ENCODE peak calls at places on chromosomes 16 and 17, in six cellular contexts. T is SK-N-SH, X is K562, S is HepG2, B is GM12878, C is H1. Y is an unnamed sample.

GRCh38 chr17:45310380-45311324 is 6.2 kb downstream of the MAP3K14 start:
- DNase-seq in T (no peak), X (no peak), S (no peak), B (no peak), C (no peak), Y (peak)

GRCh38 chr17:35368086-35368824 is 5.2 kb downstream of the SLFN11 start:
- DNase-seq in T (no peak), X (no peak), S (no peak), B (peak), C (no peak), Y (peak)

GRCh38 chr16:10616744-10617640 is 36.6 kb upstream of the EMP2 start:
- DNase-seq in T (peak), X (peak), S (peak), B (no peak), C (no peak), Y (no peak)

GRCh38 chr17:59761385-59762021 is 54.0 kb downstream of the VMP1 start:
- DNase-seq in T (no peak), X (no peak), S (peak), B (no peak), C (no peak), Y (no peak)

GRCh38 chr17:45231481-45232116 is 9.9 kb downstream of the FMNL1 start:
- DNase-seq in T (peak), X (peak), S (peak), B (no peak), C (no peak), Y (no peak)

GRCh38 chr17:80886641-80887573 is 104.7 kb upstream of the CHMP6 start:
- DNase-seq in T (peak), X (no peak), S (no peak), B (no peak), C (no peak), Y (no peak)

GRCh38 chr17:68229619-68230018 is 18.2 kb upstream of the AMZ2 start:
- DNase-seq in T (no peak), X (no peak), S (no peak), B (no peak), C (no peak), Y (no peak)

GRCh38 chr16:12458591-12459400 is 344.9 kb downstream of the CPPED1 start:
- DNase-seq in T (no peak), X (no peak), S (no peak), B (no peak), C (no peak), Y (peak)

GRCh38 chr16:67116388-67117311 is 6.9 kb downstream of the PHAF1 start:
- DNase-seq in T (no peak), X (no peak), S (peak), B (no peak), C (no peak), Y (peak)

GRCh38 chr17:6471531-6472465 is 27.5 kb downstream of the PIMREG start:
- DNase-seq in T (no peak), X (peak), S (no peak), B (no peak), C (no peak), Y (no peak)

GRCh38 chr17:81902653-81903414 is 796 bp downstream of the NPB start:
- DNase-seq in T (peak), X (peak), S (no peak), B (no peak), C (no peak), Y (no peak)

GRCh38 chr16:16143038-16143763 is 80.1 kb downstream of the ABCC6 start:
- DNase-seq in T (no peak), X (peak), S (peak), B (no peak), C (no peak), Y (peak)

GRCh38 chr17:32487460-32488176 is 825 bp downstream of the CDK5R1 start:
- DNase-seq in T (peak), X (no peak), S (no peak), B (no peak), C (no peak), Y (no peak)

GRCh38 chr17:44324092-44324570 is 492 bp downstream of the SLC25A39 start:
- DNase-seq in T (peak), X (no peak), S (no peak), B (no peak), C (no peak), Y (no peak)

GRCh38 chr17:8359769-8360168 is 16.7 kb downstream of the KRABD2 start:
- DNase-seq in T (no peak), X (peak), S (no peak), B (no peak), C (no peak), Y (no peak)

GRCh38 chr17:47837401-47838039 is 3.6 kb downstream of the SCRN2 start:
- DNase-seq in T (no peak), X (no peak), S (peak), B (no peak), C (no peak), Y (no peak)

GRCh38 chr17:36881323-36881722 is 56.0 kb upstream of the LHX1 start:
- DNase-seq in T (no peak), X (no peak), S (no peak), B (no peak), C (no peak), Y (no peak)

GRCh38 chr17:76405967-76406647 is 21.7 kb downstream of the SPHK1 start:
- DNase-seq in T (peak), X (peak), S (no peak), B (no peak), C (no peak), Y (peak)

GRCh38 chr17:21283482-21284318 is 811 bp upstream of the MAP2K3 start:
- DNase-seq in T (peak), X (no peak), S (no peak), B (no peak), C (no peak), Y (no peak)

GRCh38 chr16:69855587-69855986 is 93.5 kb downstream of the WWP2 start:
- DNase-seq in T (no peak), X (no peak), S (no peak), B (no peak), C (no peak), Y (no peak)

GRCh38 chr17:71632328-71632727 is 488.5 kb upstream of the SOX9 start:
- DNase-seq in T (no peak), X (no peak), S (no peak), B (no peak), C (no peak), Y (no peak)

GRCh38 chr17:19023209-19023999 is 18.8 kb upstream of the FAM83G start:
- DNase-seq in T (no peak), X (no peak), S (no peak), B (no peak), C (no peak), Y (no peak)

GRCh38 chr16:86396318-86396882 is 113.9 kb upstream of the FOXF1 start:
- DNase-seq in T (no peak), X (no peak), S (no peak), B (no peak), C (no peak), Y (no peak)

GRCh38 chr16:64615647-64616280 is 506.1 kb downstream of the CDH11 start:
- DNase-seq in T (no peak), X (no peak), S (no peak), B (no peak), C (peak), Y (no peak)

GRCh38 chr17:17021194-17021863 is 20.9 kb upstream of the MPRIP start:
- DNase-seq in T (no peak), X (peak), S (peak), B (no peak), C (no peak), Y (no peak)

GRCh38 chr17:73586921-73587680 is 57.1 kb downstream of the SDK2 start:
- DNase-seq in T (peak), X (peak), S (peak), B (no peak), C (no peak), Y (no peak)

GRCh38 chr17:10130263-10130662 is 68.1 kb downstream of the GAS7 start:
- DNase-seq in T (no peak), X (no peak), S (no peak), B (no peak), C (no peak), Y (no peak)

GRCh38 chr16:14193316-14193871 is 122.3 kb downstream of the MRTFB start:
- DNase-seq in T (no peak), X (no peak), S (no peak), B (peak), C (no peak), Y (no peak)

GRCh38 chr17:8861482-8862181 is 5.8 kb downstream of the PIK3R6 start:
- DNase-seq in T (no peak), X (no peak), S (no peak), B (no peak), C (no peak), Y (no peak)

GRCh38 chr17:32445075-32445427 is 741 bp downstream of the PSMD11 start:
- DNase-seq in T (no peak), X (peak), S (peak), B (no peak), C (no peak), Y (peak)

GRCh38 chr16:73042807-73043206 is 5.1 kb downstream of the ZFHX3 start:
- DNase-seq in T (no peak), X (no peak), S (no peak), B (no peak), C (no peak), Y (no peak)

DNA sequence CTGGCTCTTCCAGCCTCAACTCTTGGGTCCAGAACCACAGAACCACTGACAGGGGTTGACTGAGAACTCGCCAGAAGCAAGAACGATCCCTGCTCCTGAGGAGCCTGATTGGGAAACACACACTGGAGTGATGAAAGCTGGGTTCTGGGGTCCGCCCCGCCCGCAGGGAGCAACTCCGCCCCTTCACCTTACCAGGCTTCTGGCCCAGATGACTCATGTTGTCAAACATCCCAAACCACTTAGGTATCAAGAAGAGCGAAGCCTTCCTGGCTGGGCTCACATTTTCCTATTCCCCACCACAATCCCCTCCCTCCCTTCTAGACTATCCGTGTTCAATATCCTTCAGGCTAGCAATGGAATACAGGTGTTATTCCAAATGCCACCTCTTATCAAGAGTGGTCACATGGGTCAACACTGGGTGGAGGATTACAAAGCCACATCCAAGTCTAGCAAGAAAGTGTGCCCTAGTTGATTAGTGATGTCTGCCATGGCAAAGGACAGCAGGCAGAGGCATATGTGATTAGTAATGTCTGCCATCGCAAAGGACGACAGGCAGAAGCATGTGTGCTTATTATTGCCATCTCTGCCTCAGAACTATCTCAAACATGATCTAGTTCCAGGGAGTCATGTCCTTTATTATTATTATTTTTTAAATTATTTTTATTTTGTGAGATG is 70.5 kb downstream of the TIMM22 start:
- DNase-seq in T (no peak), X (no peak), S (peak), B (no peak), C (no peak), Y (no peak)
- TF ChIP-seq GABPA in T (no peak), X (no peak), S (no peak), B (no peak), C (no peak), Y (no peak)

GRCh38 chr16:49631521-49632041 is 224.3 kb downstream of the ZNF423 start:
- DNase-seq in T (no peak), X (no peak), S (no peak), B (no peak), C (no peak), Y (no peak)
- TF ChIP-seq GABPA in T (no peak), X (no peak), S (no peak), B (no peak), C (no peak), Y (no peak)

GRCh38 chr17:27654654-27655524 is 23.9 kb downstream of the LGALS9 start:
- DNase-seq in T (peak), X (peak), S (peak), B (peak), C (peak), Y (peak)
- TF ChIP-seq GABPA in T (peak), X (peak), S (peak), B (peak), C (peak), Y (peak)

GRCh38 chr16:85151603-85152413 is 39.5 kb upstream of the CIBAR2 start:
- DNase-seq in T (peak), X (peak), S (no peak), B (no peak), C (no peak), Y (no peak)
- TF ChIP-seq GABPA in T (no peak), X (no peak), S (no peak), B (no peak), C (no peak), Y (no peak)

DNA sequence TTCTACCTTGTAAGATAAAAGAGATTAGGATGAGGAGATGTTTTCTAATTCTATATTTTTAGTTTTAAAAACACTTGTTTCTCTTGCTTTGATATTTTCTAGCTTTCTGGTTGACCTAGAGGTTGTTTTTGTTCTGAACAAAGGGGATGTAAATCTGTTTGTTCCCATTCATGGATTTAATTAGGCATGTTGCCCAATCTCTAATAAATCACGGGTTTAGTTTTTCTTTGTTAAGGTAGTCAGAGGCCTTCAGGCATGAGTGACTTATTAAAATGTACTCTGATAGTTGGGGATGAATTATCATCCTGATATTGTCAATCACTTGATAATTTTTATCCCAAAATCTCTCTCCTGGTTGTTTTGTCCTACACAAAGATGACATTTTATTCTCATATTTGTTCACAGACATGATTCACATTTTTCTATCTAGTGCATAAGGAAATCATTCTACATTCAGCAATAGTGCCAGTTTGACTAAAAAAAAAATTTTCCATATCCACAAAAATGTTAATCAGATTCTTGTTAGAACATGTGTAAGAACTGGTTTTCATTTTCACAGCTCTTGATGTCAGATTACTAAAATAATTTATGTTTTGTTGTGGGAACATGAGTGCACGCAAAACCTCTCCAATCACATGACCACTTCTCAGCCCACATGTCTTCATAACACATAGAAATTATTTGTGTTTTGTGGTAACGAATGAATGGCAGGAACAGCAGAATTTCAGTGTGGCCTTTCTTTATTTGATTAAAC is 95.7 kb upstream of the AKTIP start:
- DNase-seq in T (no peak), X (no peak), S (no peak), B (no peak), C (no peak), Y (no peak)
- TF ChIP-seq GABPA in T (no peak), X (no peak), S (no peak), B (no peak), C (no peak), Y (no peak)

DNA sequence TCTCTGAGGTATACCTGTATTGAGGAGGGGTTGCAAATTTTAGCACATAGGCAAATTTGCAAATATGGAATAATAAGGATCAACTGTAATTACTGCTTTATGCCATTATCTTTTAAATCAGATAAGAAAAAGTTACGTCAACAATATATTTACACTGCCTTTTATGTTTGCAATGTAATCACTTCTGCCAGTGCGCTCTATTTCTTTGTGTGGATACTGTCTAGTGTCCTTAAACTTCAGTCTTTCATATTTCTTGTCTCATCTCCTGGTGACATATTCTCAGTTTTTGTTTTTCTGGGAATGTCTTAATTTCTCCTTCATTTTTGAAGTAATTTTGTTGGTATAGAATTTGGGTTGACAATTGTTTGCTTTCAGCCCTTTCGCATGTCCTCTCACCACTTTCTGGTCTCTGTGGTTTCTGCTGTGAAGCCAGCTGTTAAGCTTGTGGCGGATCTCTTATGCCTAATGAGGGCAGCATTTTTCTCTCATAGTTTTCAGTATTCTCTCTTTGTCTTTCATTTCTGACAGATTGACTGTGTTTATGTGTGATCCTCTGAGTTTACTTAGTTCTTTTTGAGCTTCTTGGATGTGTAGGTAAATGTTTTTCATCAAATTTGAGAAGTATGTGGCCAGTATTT is 37.6 kb upstream of the ABCC11 start:
- DNase-seq in T (no peak), X (no peak), S (no peak), B (peak), C (no peak), Y (peak)
- TF ChIP-seq GABPA in T (no peak), X (no peak), S (no peak), B (no peak), C (no peak), Y (no peak)

DNA sequence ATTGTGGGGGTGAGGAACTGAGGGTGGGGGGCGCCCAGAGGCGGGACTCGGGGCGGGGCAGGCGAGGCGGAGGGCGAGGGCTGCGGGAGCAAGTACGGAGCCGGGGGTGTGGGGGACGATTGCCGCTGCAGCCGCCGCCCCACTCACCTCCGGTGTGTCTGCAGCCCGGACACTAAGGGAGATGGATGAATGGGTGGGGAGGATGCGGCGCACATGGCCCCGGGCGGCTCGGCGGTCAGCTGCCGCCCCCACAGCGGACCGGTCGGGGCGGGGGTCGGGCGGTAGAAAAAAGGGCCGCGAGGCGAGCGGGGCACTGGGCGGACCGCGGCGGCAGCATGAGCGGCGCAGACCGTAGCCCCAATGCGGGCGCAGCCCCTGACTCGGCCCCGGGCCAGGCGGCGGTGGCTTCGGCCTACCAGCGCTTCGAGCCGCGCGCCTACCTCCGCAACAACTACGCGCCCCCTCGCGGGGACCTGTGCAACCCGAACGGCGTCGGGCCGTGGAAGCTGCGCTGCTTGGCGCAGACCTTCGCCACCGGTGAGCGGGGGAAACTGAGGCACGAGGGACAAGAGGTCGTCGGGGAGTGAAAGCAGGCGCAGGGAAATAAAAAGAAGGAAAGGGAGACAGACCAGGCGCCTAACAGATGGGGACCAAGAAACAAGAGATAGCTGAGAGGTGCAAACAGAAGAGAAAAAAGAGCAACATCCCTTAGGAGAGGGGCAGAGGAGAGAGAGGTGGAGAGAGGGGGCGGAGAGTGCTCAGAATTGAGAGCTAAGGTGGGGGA is at the start of gene PNMT:
- DNase-seq in T (peak), X (peak), S (peak), B (no peak), C (no peak), Y (no peak)
- TF ChIP-seq GABPA in T (no peak), X (peak), S (no peak), B (no peak), C (peak), Y (no peak)

GRCh38 chr17:27502526-27503324 is 46.5 kb downstream of the KSR1 start:
- DNase-seq in T (no peak), X (no peak), S (no peak), B (no peak), C (no peak), Y (no peak)
- TF ChIP-seq GABPA in T (no peak), X (no peak), S (no peak), B (no peak), C (no peak), Y (no peak)

GRCh38 chr17:74870512-74870911 is 2.3 kb downstream of the FDXR start:
- DNase-seq in T (no peak), X (no peak), S (peak), B (no peak), C (no peak), Y (no peak)
- TF ChIP-seq GABPA in T (no peak), X (no peak), S (no peak), B (no peak), C (no peak), Y (no peak)

Y was measured in HL-60.